ENCODE peak calls at places on chromosome 13, in four cellular contexts. O is left cardiac atrium, D is stromal cell of bone marrow, B is EL. T is an unnamed sample.

GRCh38 chr13:26656919-26657318 is 99.4 kb downstream of the WASF3 start:
- DNase-seq in O (no peak), D (peak; percentile 65), B (no peak), T (no peak)

GRCh38 chr13:44790289-44790688 is 199.0 kb downstream of the NUFIP1 start:
- DNase-seq in O (no peak), D (no peak), B (no peak), T (no peak)

GRCh38 chr13:97979556-97979955 is 26.1 kb downstream of the IPO5 start:
- DNase-seq in O (no peak), D (no peak), B (no peak), T (no peak)

GRCh38 chr13:41352935-41353801 is 42.1 kb downstream of the NAA16 start:
- DNase-seq in O (no peak), D (peak; percentile 25), B (peak; percentile 60), T (no peak)

GRCh38 chr13:28356506-28357064 is 138.3 kb downstream of the FLT1 start:
- DNase-seq in O (no peak), D (no peak), B (peak; percentile 31), T (no peak)

GRCh38 chr13:34161829-34162544 is 344.0 kb downstream of the RFC3 start:
- DNase-seq in O (no peak), D (peak; percentile 71), B (peak; percentile 29), T (no peak)

GRCh38 chr13:31046711-31047279 is 114.3 kb downstream of the TEX26 start:
- DNase-seq in O (no peak), D (no peak), B (no peak), T (no peak)

GRCh38 chr13:101231751-101232428 is 184.4 kb downstream of the NALCN start:
- DNase-seq in O (no peak), D (peak; percentile 36), B (peak; percentile 41), T (no peak)

GRCh38 chr13:99406799-99407201 is 94.5 kb upstream of the TM9SF2 start:
- DNase-seq in O (no peak), D (no peak), B (no peak), T (no peak)

GRCh38 chr13:86446311-86446710 is 647.1 kb upstream of the SLITRK6 start:
- DNase-seq in O (no peak), D (peak; percentile 7), B (no peak), T (no peak)

GRCh38 chr13:83672611-83673010 is 209.7 kb downstream of the SLITRK1 start:
- DNase-seq in O (no peak), D (no peak), B (no peak), T (no peak)

GRCh38 chr13:76708138-76708537 is 178.1 kb downstream of the KCTD12 start:
- DNase-seq in O (peak; percentile 40), D (no peak), B (no peak), T (no peak)

T was measured in NK-92 treated with Interleukin-12 subunit alpha and Interleukin-12 subunit beta, amount 100 ng/mL, for 24 hours.